ENCODE peak calls at places on chromosomes 2 and 18, in nine cellular contexts. D, S, J, T, W, U, H, X and C are unnamed samples.

GRCh38 chr2:46002947-46003346 is 294.3 kb upstream of the EPAS1 start:
- DNase-seq in T (no peak), U (no peak), H (no peak), W (no peak), J (no peak), X (no peak), S (no peak), D (no peak), C (no peak)

GRCh38 chr18:2433366-2433765 is 137.9 kb downstream of the METTL4 start:
- DNase-seq in T (no peak), D (no peak), W (no peak), S (no peak), X (no peak), H (no peak), J (no peak), U (no peak), C (no peak)

GRCh38 chr2:130728549-130729310 is at the start of gene GPR148:
- DNase-seq in J (no peak), D (no peak), T (no peak), H (no peak), S (no peak), W (no peak), U (no peak), X (no peak), C (no peak)

GRCh38 chr18:62991389-62991788 is 276.0 kb downstream of the PHLPP1 start:
- DNase-seq in X (no peak), J (no peak), U (no peak), D (no peak), H (no peak), W (no peak), T (no peak), S (no peak), C (no peak)

GRCh38 chr2:214881647-214882205 is 72.2 kb upstream of the BARD1 start:
- DNase-seq in D (no peak), H (peak), W (peak), J (no peak), S (no peak), T (no peak), X (peak), U (no peak), C (no peak)

GRCh38 chr2:129719335-129719734 is 260.1 kb upstream of the RAB6C start:
- DNase-seq in D (no peak), T (no peak), W (no peak), U (no peak), S (no peak), J (no peak), X (no peak), H (no peak), C (no peak)

GRCh38 chr2:29323961-29324360 is 208.7 kb downstream of the CLIP4 start:
- DNase-seq in X (peak), S (no peak), U (no peak), W (no peak), H (peak), J (no peak), D (no peak), T (no peak), C (no peak)

GRCh38 chr2:23073681-23074080 is 311.3 kb upstream of the KLHL29 start:
- DNase-seq in W (no peak), D (no peak), X (no peak), U (no peak), H (no peak), S (no peak), T (no peak), J (no peak), C (no peak)

GRCh38 chr2:241002275-241003046 is 4.0 kb downstream of the SNED1 start:
- DNase-seq in T (peak), W (no peak), X (no peak), H (no peak), S (no peak), J (no peak), U (no peak), D (no peak), C (no peak)

GRCh38 chr2:31170071-31170698 is 31.9 kb upstream of the GALNT14 start:
- DNase-seq in H (peak), W (peak), S (peak), D (peak), T (no peak), J (peak), X (peak), U (peak), C (peak)

GRCh38 chr2:55422876-55423275 is 3.2 kb upstream of the CCDC88A start:
- DNase-seq in X (no peak), W (no peak), D (no peak), U (no peak), J (no peak), S (no peak), T (no peak), H (no peak), C (no peak)

GRCh38 chr2:134845719-134846118 is 7.3 kb downstream of the ACMSD start:
- DNase-seq in X (peak), T (no peak), U (no peak), W (peak), D (no peak), S (no peak), J (no peak), H (peak), C (peak)

GRCh38 chr2:126779286-126779605 is 119.4 kb upstream of the TEX51 start:
- DNase-seq in H (no peak), W (no peak), U (no peak), J (no peak), T (no peak), D (no peak), S (no peak), X (no peak), C (no peak)

GRCh38 chr18:3256693-3257626 is 5.0 kb upstream of the MYL12B start:
- DNase-seq in S (no peak), D (no peak), W (peak), X (peak), T (no peak), J (no peak), U (no peak), H (peak), C (peak)

GRCh38 chr18:58992301-58993231 is 127.9 kb downstream of the ZNF532 start:
- DNase-seq in U (no peak), W (no peak), D (no peak), X (no peak), J (no peak), T (no peak), S (no peak), H (no peak), C (no peak)

DNA sequence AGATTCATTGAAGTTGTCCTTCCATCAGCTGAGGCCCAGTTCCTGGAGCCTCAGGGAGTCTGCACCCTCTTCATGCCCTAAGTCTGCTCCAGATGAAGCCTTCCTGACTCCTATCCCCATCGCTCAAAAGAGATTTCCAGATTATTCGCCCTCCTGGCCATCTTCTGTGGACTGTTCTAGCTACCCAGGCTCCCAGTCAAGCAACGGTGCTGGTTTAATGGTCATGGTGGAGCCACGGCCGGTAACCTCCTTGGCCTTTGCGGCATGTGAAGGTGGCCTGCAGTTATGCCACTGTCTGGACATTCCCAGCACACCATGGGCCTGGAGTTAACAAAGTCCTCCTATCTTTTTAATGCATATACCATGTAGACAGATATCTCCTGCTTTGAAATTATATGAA is 140.1 kb upstream of the ASB18 start:
- DNase-seq in H (no peak), S (no peak), X (no peak), J (no peak), D (no peak), U (no peak), W (no peak), T (no peak), C (no peak)
- TF ChIP-seq CTCF in H (no peak), S (no peak), X (no peak), J (no peak), D (no peak), U (no peak), W (no peak), T (no peak), C (no peak)

GRCh38 chr2:13193900-13194299 is 477.2 kb downstream of the TRIB2 start:
- DNase-seq in J (no peak), D (no peak), H (peak), T (no peak), X (peak), S (no peak), W (peak), U (no peak), C (no peak)
- TF ChIP-seq CTCF in J (peak), D (peak), H (peak), T (no peak), X (peak), S (peak), W (peak), U (peak), C (peak)

GRCh38 chr2:89763254-89763580 is 1071.7 kb downstream of the RPIA start:
- DNase-seq in J (no peak), T (peak), U (no peak), H (no peak), D (no peak), W (no peak), X (no peak), S (peak), C (no peak)
- TF ChIP-seq CTCF in J (no peak), T (no peak), U (no peak), H (no peak), D (no peak), W (no peak), X (no peak), S (no peak), C (no peak)

GRCh38 chr2:233713262-233713615 is 532 bp downstream of the UGT1A5 start:
- DNase-seq in J (no peak), S (no peak), D (no peak), T (no peak), W (no peak), U (no peak), H (no peak), X (no peak), C (no peak)

GRCh38 chr2:233712596-233713261 is at the start of gene UGT1A5:
- DNase-seq in X (no peak), H (no peak), S (no peak), T (no peak), J (no peak), D (no peak), W (no peak), U (no peak), C (no peak)

GRCh38 chr2:233708942-233709341 is 3.8 kb upstream of the UGT1A5 start:
- DNase-seq in S (no peak), J (no peak), T (no peak), U (no peak), H (no peak), X (peak), D (no peak), W (no peak), C (no peak)

GRCh38 chr2:233714164-233714563 is 1.5 kb downstream of the UGT1A5 start:
- DNase-seq in D (no peak), T (no peak), J (no peak), S (no peak), H (no peak), X (no peak), U (no peak), W (no peak), C (no peak)

DNA sequence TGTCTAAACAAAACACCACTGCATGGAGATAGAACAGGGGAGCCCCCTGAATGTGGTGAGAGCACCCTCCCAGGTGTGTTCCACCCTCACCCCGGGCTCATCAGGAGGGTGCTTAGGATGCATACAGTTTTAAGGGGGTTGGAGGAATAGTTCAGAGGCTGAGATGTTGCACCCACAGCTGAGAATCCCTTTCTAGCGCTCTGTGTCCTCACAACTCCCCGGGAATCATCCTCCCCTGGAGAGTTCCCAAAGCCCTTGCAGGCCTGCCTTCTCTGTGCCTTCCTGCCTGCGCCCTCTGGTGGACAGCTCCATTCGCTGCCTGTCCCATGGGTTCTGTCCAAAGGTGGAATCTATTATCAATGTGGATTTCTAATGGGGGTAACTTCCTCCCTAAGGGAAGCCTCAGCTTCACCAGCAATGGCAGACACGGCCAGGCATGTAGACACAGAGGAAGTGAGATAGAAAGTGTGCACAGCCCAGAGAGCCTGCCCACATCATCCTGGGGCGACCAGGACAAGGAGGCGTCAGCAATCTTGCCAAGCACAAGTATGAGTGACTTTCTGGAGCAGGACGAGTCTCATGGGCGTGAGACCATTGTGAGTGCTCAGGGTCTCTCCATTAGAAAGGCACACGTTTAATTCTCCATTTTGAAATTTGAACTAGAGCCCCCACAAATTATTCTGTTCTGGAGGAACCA is 1.2 kb upstream of the UGT1A5 start:
- DNase-seq in S (peak), W (peak), X (peak), H (peak), D (peak), T (peak), U (peak), J (peak), C (peak)
- TF ChIP-seq CTCF in S (peak), W (peak), X (peak), H (peak), D (peak), T (peak), U (peak), J (peak), C (peak)

DNA sequence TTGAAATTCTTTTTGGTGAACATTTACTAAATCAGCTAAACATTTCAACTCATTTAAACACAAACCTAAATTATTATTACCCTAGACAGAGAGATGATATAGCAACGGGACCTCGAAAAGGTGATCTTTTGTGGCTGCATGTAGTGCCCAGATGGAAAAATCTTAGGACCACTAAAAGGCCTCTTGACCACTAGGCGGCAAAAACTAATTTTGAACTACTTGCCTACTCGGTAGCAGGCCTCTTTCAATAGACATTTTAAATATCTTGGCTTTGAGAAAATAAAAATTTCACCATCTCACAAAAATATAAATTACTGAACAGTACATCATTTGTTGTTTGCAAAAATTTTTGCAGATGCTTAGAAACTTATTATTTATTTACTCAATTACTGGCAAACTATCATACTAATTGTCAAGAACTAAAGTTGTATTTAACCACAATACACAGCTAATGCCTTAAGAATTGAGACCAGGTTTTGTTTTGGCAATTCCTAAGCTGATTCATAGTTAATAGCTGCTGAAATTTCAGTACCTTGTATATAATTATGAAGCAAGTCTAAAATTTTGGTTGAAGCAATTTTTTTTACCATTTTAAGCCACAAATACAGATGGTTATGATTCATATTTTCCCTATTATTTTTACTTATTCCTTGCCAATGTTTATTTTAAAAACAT is 9.4 kb downstream of the COL3A1 start:
- DNase-seq in T (no peak), H (peak), J (no peak), D (no peak), S (no peak), U (no peak), X (peak), W (peak), C (peak)
- TF ChIP-seq CTCF in T (peak), H (peak), J (peak), D (no peak), S (peak), U (no peak), X (peak), W (peak), C (peak)